ENCODE peak calls at places on chromosomes 13 and 19, in six cellular contexts. K is neuronal stem cell, Q is IMR-90, G is mesendoderm, O is H9, Z is mesenchymal stem cell. I is an unnamed sample.

GRCh38 chr13:78636493-78636892 is 22.5 kb downstream of the OBI1 start:
- DNase-seq in Z (no peak), G (no peak), Q (no peak), O (no peak), K (no peak), I (no peak)

GRCh38 chr13:26348966-26349365 is 95.0 kb downstream of the CDK8 start:
- DNase-seq in Q (no peak), O (no peak), G (no peak), Z (no peak), K (no peak), I (no peak)

GRCh38 chr13:113084094-113084942 is 21.3 kb upstream of the F7 start:
- DNase-seq in O (no peak), K (no peak), Q (no peak), Z (no peak), G (no peak), I (no peak)

GRCh38 chr19:56273563-56274117 is 1.1 kb downstream of the EDDM13 start:
- DNase-seq in K (no peak), G (peak; percentile 43), O (no peak), Q (peak; percentile 45), Z (peak; percentile 24), I (peak; percentile 24)

GRCh38 chr19:416416-416815 is 7.5 kb upstream of the C2CD4C start:
- DNase-seq in O (no peak), Z (no peak), Q (no peak), G (no peak), K (no peak), I (no peak)

GRCh38 chr13:54768214-54768613 is 1739.6 kb downstream of the OLFM4 start:
- DNase-seq in Q (no peak), G (no peak), Z (no peak), O (no peak), K (no peak), I (no peak)

GRCh38 chr13:27276188-27276587 is 5.6 kb downstream of the RASL11A start:
- DNase-seq in G (no peak), O (peak; percentile 15), Z (no peak), Q (peak; percentile 58), K (no peak), I (no peak)

GRCh38 chr13:101915333-101915732 is 462.9 kb downstream of the ITGBL1 start:
- DNase-seq in O (no peak), Q (no peak), K (no peak), Z (no peak), G (no peak), I (no peak)

GRCh38 chr19:52170863-52171320 is 529 bp downstream of the ZNF836 start:
- DNase-seq in Z (peak; percentile 30), Q (no peak), O (peak; percentile 46), K (no peak), G (peak; percentile 43), I (peak; percentile 9)

GRCh38 chr13:113009743-113010509 is 40.9 kb downstream of the MCF2L start:
- DNase-seq in K (no peak), Q (no peak), O (no peak), G (no peak), Z (no peak), I (no peak)

GRCh38 chr19:39582442-39582841 is 19.9 kb upstream of the LGALS13 start:
- DNase-seq in Z (no peak), O (no peak), K (no peak), Q (no peak), G (no peak), I (no peak)

GRCh38 chr19:34851277-34851804 is 75.4 kb upstream of the ZNF30 start:
- DNase-seq in G (peak; percentile 58), K (no peak), Q (no peak), O (peak; percentile 67), Z (no peak), I (no peak)

GRCh38 chr13:75770164-75771145 is 134.3 kb downstream of the LMO7 start:
- DNase-seq in O (no peak), Z (peak; percentile 66), Q (peak; percentile 65), K (no peak), G (no peak), I (no peak)

GRCh38 chr13:25945596-25945995 is 106.2 kb downstream of the SHISA2 start:
- DNase-seq in K (no peak), G (no peak), Q (no peak), Z (no peak), O (no peak), I (no peak)

GRCh38 chr13:23946067-23946466 is 48.8 kb upstream of the C1QTNF9B start:
- DNase-seq in K (no peak), O (no peak), Q (no peak), Z (no peak), G (no peak), I (no peak)

GRCh38 chr13:45626731-45627374 is 11.3 kb upstream of the ERICH6B start:
- DNase-seq in G (peak; percentile 90), K (no peak), O (no peak), Z (no peak), Q (no peak), I (no peak)

GRCh38 chr19:39052243-39052746 is 19.9 kb upstream of the FBXO27 start:
- DNase-seq in G (peak; percentile 68), O (peak; percentile 87), K (peak; percentile 23), Q (peak; percentile 58), Z (peak; percentile 37), I (peak; percentile 66)

GRCh38 chr13:89061821-89062220 is 1390.7 kb downstream of the SLITRK5 start:
- DNase-seq in Q (no peak), Z (no peak), G (no peak), K (no peak), O (no peak), I (no peak)

GRCh38 chr13:65530688-65531087 is 1699.4 kb downstream of the PCDH9 start:
- DNase-seq in Q (no peak), O (no peak), K (no peak), G (no peak), Z (peak; percentile 12), I (no peak)

GRCh38 chr13:113759525-113760137 is 605 bp downstream of the TMEM255B start:
- DNase-seq in Q (peak; percentile 9), O (no peak), Z (peak; percentile 42), G (peak; percentile 18), K (peak; percentile 27), I (no peak)

GRCh38 chr13:110575322-110576069 is 14.0 kb upstream of the RAB20 start:
- DNase-seq in O (peak; percentile 61), Z (peak; percentile 30), G (peak; percentile 85), Q (peak; percentile 48), K (no peak), I (no peak)

GRCh38 chr19:2716275-2716650 is 4.9 kb downstream of the DIRAS1 start:
- DNase-seq in Z (no peak), K (no peak), Q (no peak), G (no peak), O (no peak), I (no peak)

GRCh38 chr13:111654531-111654930 is 334.1 kb downstream of the TEX29 start:
- DNase-seq in K (no peak), Q (no peak), G (no peak), Z (no peak), O (peak; percentile 15), I (no peak)

GRCh38 chr13:23087884-23088283 is 92.9 kb upstream of the SGCG start:
- DNase-seq in Q (peak; percentile 20), G (peak; percentile 72), K (no peak), Z (no peak), O (peak; percentile 53), I (peak; percentile 5)

GRCh38 chr13:33025220-33025744 is 9.1 kb downstream of the KL start:
- DNase-seq in O (no peak), G (no peak), K (no peak), Z (no peak), Q (no peak), I (no peak)

DNA sequence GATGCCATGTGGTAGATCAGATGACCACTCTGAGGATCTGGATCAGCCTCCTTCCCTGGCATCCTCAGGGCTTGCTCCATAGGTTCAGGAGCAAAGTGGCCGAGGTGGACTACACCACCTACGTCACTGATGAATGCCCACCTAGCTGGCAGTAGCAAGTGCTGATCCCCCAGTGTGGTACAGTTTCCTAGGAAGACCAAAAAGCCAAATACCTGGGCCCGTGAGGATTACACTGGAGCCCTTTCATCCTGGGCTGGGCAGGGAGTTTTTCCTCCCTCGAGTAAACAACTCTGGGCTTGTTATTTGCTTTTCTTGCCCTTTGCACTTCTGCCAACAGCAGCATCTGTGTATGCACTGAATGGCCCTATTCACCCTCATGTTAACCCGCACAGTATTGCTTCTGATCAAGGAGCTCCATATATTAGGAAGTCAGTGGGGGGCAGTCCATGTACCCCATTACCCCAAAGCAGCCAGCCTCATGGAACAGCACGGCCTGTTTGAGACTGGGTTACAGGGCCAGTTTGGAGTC is 3.3 kb upstream of the MYADM start:
- DNase-seq in O (no peak), K (no peak), Z (no peak), G (no peak), Q (no peak), I (no peak)
- H3K18ac ChIP-seq in O (peak overlapping the region; percentile 30), K (peak overlapping the region; percentile 76), Z (no peak overlapping the region), G (no peak overlapping the region), Q (no peak overlapping the region), I (no peak overlapping the region)

GRCh38 chr19:7199613-7200533 is 94.3 kb downstream of the INSR start:
- DNase-seq in O (no peak), Q (peak; percentile 17), K (no peak), Z (peak; percentile 28), G (peak; percentile 19), I (no peak)
- H3K18ac ChIP-seq in O (no peak overlapping the region), Q (no peak overlapping the region), K (no peak overlapping the region), Z (peak overlapping the region; percentile 52), G (no peak overlapping the region), I (no peak overlapping the region)

DNA sequence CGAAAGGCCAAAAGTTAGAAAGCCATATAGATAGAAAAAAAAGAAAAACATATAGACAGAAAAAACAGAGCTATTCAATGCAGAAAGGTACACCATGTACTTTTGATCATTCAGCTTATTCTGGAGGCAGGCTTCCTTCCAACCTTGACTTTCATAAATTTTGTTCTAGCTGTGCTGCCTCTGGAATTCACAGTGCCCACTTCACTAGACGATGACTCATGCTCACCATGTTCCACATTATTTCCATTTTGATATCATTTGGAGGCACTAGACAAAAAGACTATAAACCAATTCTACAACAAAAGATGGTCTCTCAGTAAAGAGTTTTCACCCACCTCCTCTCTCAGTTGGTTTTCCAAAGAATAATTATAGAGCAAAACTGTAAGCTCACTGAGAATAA is 229.0 kb upstream of the IPO5 start:
- DNase-seq in Q (no peak), K (no peak), Z (no peak), O (no peak), G (no peak), I (no peak)
- H3K18ac ChIP-seq in Q (no peak overlapping the region), K (no peak overlapping the region), Z (no peak overlapping the region), O (no peak overlapping the region), G (no peak overlapping the region), I (no peak overlapping the region)

DNA sequence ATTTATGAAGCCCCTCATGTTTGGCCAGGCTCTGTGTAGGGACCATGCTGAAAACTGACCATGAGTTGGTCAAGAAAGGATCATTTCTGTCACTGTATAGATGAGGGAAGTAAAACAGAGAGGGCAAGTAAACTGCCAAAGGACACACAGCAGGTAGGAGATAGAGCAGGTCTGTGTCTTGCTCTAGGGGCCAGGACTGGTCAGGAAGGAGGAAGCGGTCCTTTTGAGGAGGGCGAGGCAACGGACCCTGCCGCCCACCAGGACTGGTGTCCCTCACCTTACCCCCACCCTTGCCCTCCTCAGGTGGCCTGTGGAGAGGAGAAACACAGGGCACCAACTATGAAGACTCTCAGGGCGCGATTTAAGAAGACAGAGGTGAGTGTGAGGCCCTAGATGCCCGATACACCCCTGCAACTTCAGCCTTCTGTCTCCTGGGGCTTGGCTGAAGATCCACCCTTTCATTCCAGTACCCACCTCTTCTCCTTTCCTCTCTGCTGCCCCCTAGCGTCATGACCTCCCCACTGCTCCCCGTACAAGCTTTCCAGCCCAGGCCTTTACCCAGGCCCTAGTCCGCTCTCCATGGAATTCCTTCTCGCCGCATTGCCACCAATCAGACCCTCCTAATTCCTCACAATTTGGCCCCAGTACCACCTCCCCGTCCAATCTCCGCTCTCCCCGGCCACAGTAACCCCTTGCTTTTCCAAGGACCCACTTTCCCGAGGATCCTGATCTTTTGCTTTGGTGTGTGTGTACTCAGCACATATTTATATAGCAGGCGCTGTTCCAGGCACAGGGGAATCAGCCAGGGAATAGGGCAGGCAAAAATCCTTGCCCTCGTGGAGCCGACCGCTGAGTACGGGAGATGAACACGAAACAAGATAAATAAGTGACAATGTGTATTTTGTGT is 3.9 kb downstream of the ANKRD24 start:
- DNase-seq in O (peak; percentile 93), Q (peak; percentile 58), Z (peak; percentile 72), K (peak; percentile 83), G (peak; percentile 91), I (peak; percentile 46)
- H3K18ac ChIP-seq in O (no peak overlapping the region), Q (no peak overlapping the region), Z (no peak overlapping the region), K (peak overlapping the region; percentile 23), G (no peak overlapping the region), I (no peak overlapping the region)

I was measured in trophoblast cell.